ENCODE peak calls at places on chromosome 4, in seven cellular contexts. A is SW480; P is naive thymus-derived CD8-positive, alpha-beta T cell; E is stimulated activated CD4-positive, alpha-beta T cell treated with anti-CD3 and anti-CD28 coated beads, Interleukin-2, amount 100 ng/mL, for 48 hours; Z is esophagus squamous epithelium; N is stimulated activated naive CD4-positive, alpha-beta T cell; U is NCI-H2107. K is an unnamed sample.

GRCh38 chr4:83639849-83640493 is 104.1 kb downstream of the GPAT3 start:
- DNase-seq in A (peak), P (peak), E (peak), Z (no peak), N (peak), U (peak), K (peak)

GRCh38 chr4:72677886-72678285 is 108.9 kb upstream of the ADAMTS3 start:
- DNase-seq in A (no peak), P (no peak), E (no peak), Z (no peak), N (no peak), U (no peak), K (no peak)

GRCh38 chr4:151716324-151716723 is 44.5 kb downstream of the GATB start:
- DNase-seq in A (no peak), P (no peak), E (no peak), Z (no peak), N (no peak), U (no peak), K (no peak)

GRCh38 chr4:88880501-88881226 is 176.3 kb downstream of the FAM13A start:
- DNase-seq in A (no peak), P (no peak), E (no peak), Z (no peak), N (no peak), U (peak), K (no peak)

GRCh38 chr4:19945979-19946380 is 305.7 kb upstream of the SLIT2 start:
- DNase-seq in A (peak), P (no peak), E (no peak), Z (no peak), N (no peak), U (no peak), K (no peak)

GRCh38 chr4:110049951-110050925 is 137.6 kb downstream of the EGF start:
- DNase-seq in A (peak), P (peak), E (peak), Z (no peak), N (peak), U (no peak), K (peak)

GRCh38 chr4:6942238-6942800 is 32.7 kb downstream of the TBC1D14 start:
- DNase-seq in A (peak), P (peak), E (no peak), Z (no peak), N (peak), U (no peak), K (no peak)

GRCh38 chr4:80197601-80198444 is 520 bp downstream of the PRDM8 start:
- DNase-seq in A (no peak), P (no peak), E (no peak), Z (no peak), N (peak), U (peak), K (no peak)

GRCh38 chr4:2786794-2787229 is 6.1 kb upstream of the SH3BP2 start:
- DNase-seq in A (no peak), P (no peak), E (no peak), Z (no peak), N (no peak), U (no peak), K (no peak)

GRCh38 chr4:87975466-87975865 is at the start of gene SPP1:
- DNase-seq in A (peak), P (no peak), E (no peak), Z (no peak), N (peak), U (no peak), K (peak)

GRCh38 chr4:153082322-153083301 is 121.6 kb upstream of the TRIM2 start:
- DNase-seq in A (no peak), P (no peak), E (no peak), Z (no peak), N (no peak), U (no peak), K (no peak)

GRCh38 chr4:2790583-2791517 is 2.0 kb upstream of the SH3BP2 start:
- DNase-seq in A (no peak), P (no peak), E (no peak), Z (no peak), N (no peak), U (no peak), K (no peak)

GRCh38 chr4:61521451-61521850 is 321.3 kb downstream of the ADGRL3 start:
- DNase-seq in A (no peak), P (no peak), E (no peak), Z (no peak), N (no peak), U (no peak), K (no peak)

GRCh38 chr4:73528171-73528570 is 46.6 kb downstream of the AFM start:
- DNase-seq in A (no peak), P (no peak), E (no peak), Z (no peak), N (no peak), U (no peak), K (no peak)

GRCh38 chr4:74108457-74109115 is 9.6 kb upstream of the CXCL2 start:
- DNase-seq in A (no peak), P (no peak), E (no peak), Z (no peak), N (no peak), U (no peak), K (no peak)

GRCh38 chr4:14868426-14868825 is 133.9 kb upstream of the CPEB2 start:
- DNase-seq in A (no peak), P (no peak), E (no peak), Z (no peak), N (no peak), U (no peak), K (no peak)

GRCh38 chr4:6701371-6701770 is 7.7 kb downstream of the S100P start:
- DNase-seq in A (no peak), P (no peak), E (peak), Z (no peak), N (peak), U (no peak), K (peak)

GRCh38 chr4:23061431-23061830 is 368.7 kb downstream of the GBA3 start:
- DNase-seq in A (no peak), P (no peak), E (no peak), Z (no peak), N (no peak), U (no peak), K (peak)

GRCh38 chr4:9971711-9972110 is 49.6 kb downstream of the SLC2A9 start:
- DNase-seq in A (no peak), P (no peak), E (no peak), Z (no peak), N (no peak), U (no peak), K (no peak)

GRCh38 chr4:87219648-87220093 is 747 bp downstream of the KLHL8 start:
- DNase-seq in A (peak), P (peak), E (peak), Z (peak), N (no peak), U (no peak), K (peak)

GRCh38 chr4:27412617-27413016 is 552.0 kb downstream of the STIM2 start:
- DNase-seq in A (peak), P (no peak), E (no peak), Z (no peak), N (no peak), U (no peak), K (no peak)

GRCh38 chr4:107247738-107248137 is 211.6 kb upstream of the DKK2 start:
- DNase-seq in A (no peak), P (no peak), E (no peak), Z (no peak), N (no peak), U (no peak), K (no peak)

GRCh38 chr4:145763399-145763798 is 83.5 kb downstream of the C4orf51 start:
- DNase-seq in A (no peak), P (no peak), E (no peak), Z (no peak), N (no peak), U (no peak), K (no peak)

GRCh38 chr4:108107729-108108382 is 60.9 kb downstream of the LEF1 start:
- DNase-seq in A (no peak), P (peak), E (peak), Z (no peak), N (peak), U (no peak), K (no peak)

GRCh38 chr4:169209388-169209883 is 61.3 kb downstream of the SH3RF1 start:
- DNase-seq in A (no peak), P (no peak), E (no peak), Z (no peak), N (no peak), U (no peak), K (no peak)

GRCh38 chr4:126658391-126658790 is 974.4 kb upstream of the INTU start:
- DNase-seq in A (no peak), P (no peak), E (no peak), Z (no peak), N (no peak), U (no peak), K (no peak)

GRCh38 chr4:128844931-128845330 is 35.4 kb downstream of the JADE1 start:
- DNase-seq in A (no peak), P (no peak), E (no peak), Z (no peak), N (no peak), U (no peak), K (peak)

GRCh38 chr4:166501941-166502382 is 628.9 kb downstream of the TLL1 start:
- DNase-seq in A (no peak), P (no peak), E (no peak), Z (no peak), N (no peak), U (no peak), K (peak)